ENCODE peak calls at places on chromosomes 16 and 17, in eight cellular contexts. R, V, L, X, N, S, J and A are unnamed samples.

GRCh38 chr16:55638256-55638655 is 17.5 kb upstream of the SLC6A2 start:
- DNase-seq in S (no peak), L (no peak), N (no peak), J (no peak), X (no peak), V (no peak), R (no peak), A (no peak)

GRCh38 chr16:10298416-10298815 is 87.4 kb upstream of the ATF7IP2 start:
- DNase-seq in L (no peak), J (no peak), N (no peak), S (no peak), X (no peak), V (no peak), R (no peak), A (no peak)

GRCh38 chr16:80723981-80724380 is 80.4 kb downstream of the CDYL2 start:
- DNase-seq in V (no peak), S (no peak), X (no peak), L (no peak), R (no peak), J (no peak), N (no peak), A (no peak)

GRCh38 chr17:31172388-31172787 is 77.6 kb downstream of the NF1 start:
- DNase-seq in S (no peak), L (no peak), X (no peak), V (no peak), R (no peak), N (no peak), J (no peak), A (no peak)

GRCh38 chr17:59702304-59702703 is 4.9 kb downstream of the PTRH2 start:
- DNase-seq in X (no peak), N (no peak), V (no peak), S (no peak), R (no peak), L (no peak), J (no peak), A (no peak)

GRCh38 chr17:14303343-14304221 is 2.7 kb downstream of the HS3ST3B1 start:
- DNase-seq in J (peak; percentile 61), R (no peak), X (no peak), N (no peak), V (peak; percentile 44), L (peak; percentile 49), S (peak; percentile 59), A (peak; percentile 79)

GRCh38 chr16:15592324-15592723 is 50.6 kb downstream of the MARF1 start:
- DNase-seq in R (no peak), N (no peak), S (no peak), J (no peak), L (no peak), X (no peak), V (no peak), A (no peak)

GRCh38 chr16:8885674-8886592 is 3.8 kb downstream of the LITAFD start:
- DNase-seq in J (peak; percentile 64), L (peak; percentile 69), V (no peak), R (no peak), X (no peak), N (no peak), S (peak; percentile 78), A (peak; percentile 78)

GRCh38 chr16:48479319-48479718 is 94.1 kb upstream of the SIAH1 start:
- DNase-seq in N (no peak), L (no peak), R (no peak), J (no peak), X (no peak), V (no peak), S (no peak), A (no peak)

DNA sequence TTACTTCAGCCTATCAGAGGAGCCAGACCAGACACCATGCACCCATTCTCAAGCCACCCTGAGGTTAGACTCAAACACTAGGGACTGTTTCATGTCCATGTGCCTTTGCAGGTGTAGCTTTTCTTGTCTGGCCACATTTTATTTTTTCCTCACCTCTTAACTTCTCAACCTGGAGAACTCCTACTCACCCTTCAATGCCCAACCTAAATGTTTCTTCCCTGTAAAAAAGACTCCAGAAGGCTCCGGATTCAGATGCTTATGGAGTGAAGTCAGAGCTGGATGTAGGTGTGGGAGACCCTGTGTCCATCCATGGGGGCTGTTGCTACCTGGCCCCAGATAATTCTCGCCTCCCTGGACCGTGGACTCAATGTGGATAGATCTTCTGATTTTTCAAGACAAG is 44.0 kb upstream of the NLRP1 start:
- DNase-seq in N (no peak), V (no peak), X (no peak), S (no peak), R (no peak), L (no peak), J (no peak), A (no peak)
- H3K27me3 ChIP-seq in N (no peaks in the 10 kb centered on the region), V (peaks cover 13% of the 10 kb centered on the region), X (peaks cover 3% of the 10 kb centered on the region), S (no peaks in the 10 kb centered on the region), R (peaks cover 90% of the 10 kb centered on the region), L (no peaks in the 10 kb centered on the region), J (peaks cover 10% of the 10 kb centered on the region), A (no peaks in the 10 kb centered on the region)

GRCh38 chr16:14338236-14338635 is 267.1 kb downstream of the MRTFB start:
- DNase-seq in N (no peak), R (no peak), J (no peak), S (no peak), X (no peak), V (no peak), L (no peak), A (no peak)

GRCh38 chr16:14339694-14340093 is 268.6 kb downstream of the MRTFB start:
- DNase-seq in L (no peak), J (no peak), X (no peak), N (no peak), V (no peak), R (no peak), S (no peak), A (no peak)

GRCh38 chr16:14338969-14339368 is 267.9 kb downstream of the MRTFB start:
- DNase-seq in S (no peak), L (no peak), V (no peak), J (no peak), N (no peak), X (no peak), R (no peak), A (no peak)

GRCh38 chr16:14344292-14344691 is 273.2 kb downstream of the MRTFB start:
- DNase-seq in N (no peak), R (no peak), V (no peak), J (no peak), L (no peak), S (no peak), X (no peak), A (peak; percentile 57)

GRCh38 chr16:14341324-14342225 is 270.5 kb downstream of the MRTFB start:
- DNase-seq in R (no peak), L (no peak), J (no peak), X (no peak), S (no peak), N (no peak), V (no peak), A (no peak)
- H3K36me3 ChIP-seq in R (no peaks in the 10 kb centered on the region), L (no peaks in the 10 kb centered on the region), J (no peaks in the 10 kb centered on the region), X (no peaks in the 10 kb centered on the region), S (no peaks in the 10 kb centered on the region), N (no peaks in the 10 kb centered on the region), V (no peaks in the 10 kb centered on the region), A (no peaks in the 10 kb centered on the region)

DNA sequence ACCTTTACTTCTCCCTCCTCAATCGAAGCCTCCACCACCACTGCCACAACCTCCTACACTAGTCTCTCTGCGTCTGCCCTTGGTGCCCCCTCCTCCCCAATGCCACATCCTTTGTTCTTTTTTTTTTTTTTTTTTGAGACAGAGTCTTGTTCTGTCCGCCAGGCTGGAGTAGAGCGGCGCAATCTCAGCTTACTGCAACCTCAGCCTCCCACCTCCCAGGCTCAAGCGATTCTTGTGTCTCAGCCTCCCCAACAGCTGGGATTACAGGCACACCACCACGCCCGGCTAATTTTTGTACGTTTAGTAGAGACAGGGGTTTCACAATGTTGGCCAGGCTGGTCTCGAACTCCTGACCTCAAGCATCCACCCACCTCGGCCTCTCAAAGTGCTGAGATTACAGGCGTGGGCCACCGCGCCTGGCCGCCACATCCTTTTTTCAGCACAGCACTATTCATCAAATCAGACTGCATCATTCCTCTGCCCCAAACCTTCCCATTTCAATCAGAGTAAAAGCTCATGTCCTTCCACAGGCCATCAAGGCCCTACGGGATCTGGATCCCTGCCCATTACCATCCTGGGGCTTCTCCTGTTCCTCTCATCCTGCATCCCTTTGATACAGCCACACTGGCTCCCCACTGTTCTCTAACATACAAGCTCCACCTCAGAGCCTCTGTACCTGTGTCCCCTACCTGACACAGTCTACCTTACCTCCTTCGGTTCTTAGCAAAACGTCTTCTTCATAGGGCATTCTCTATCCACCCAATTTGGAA is 2.0 kb downstream of the KLHL11 start:
- DNase-seq in S (no peak), N (no peak), L (no peak), J (no peak), X (no peak), R (no peak), V (no peak), A (peak; percentile 60)
- H3K4me3 ChIP-seq in S (peak overlapping the region; percentile 81), N (no peak overlapping the region), L (peak overlapping the region; percentile 90), J (peak overlapping the region; percentile 96), X (peak overlapping the region; percentile 98), R (peak overlapping the region; percentile 97), V (peak overlapping the region; percentile 94), A (no peak overlapping the region)

DNA sequence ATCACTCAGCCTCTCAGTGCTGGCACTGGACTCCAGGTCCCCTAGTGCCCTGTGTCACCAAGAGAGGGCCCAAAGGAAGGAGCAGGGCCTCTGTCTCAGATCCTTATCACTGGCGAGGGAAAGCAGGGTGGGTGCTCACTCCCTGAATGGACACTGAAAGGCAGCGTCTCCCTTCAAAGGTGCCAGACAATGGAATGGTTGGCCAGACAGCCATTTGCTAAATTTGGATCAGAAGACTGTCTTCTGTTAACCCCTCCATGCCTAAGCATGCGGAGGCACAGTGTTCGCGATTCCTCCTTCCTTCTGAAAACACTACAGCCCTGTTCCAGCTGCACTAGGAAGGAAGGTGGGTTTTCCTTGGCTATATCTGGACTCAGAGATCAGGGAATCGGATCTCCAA is 48.4 kb downstream of the SRCIN1 start:
- DNase-seq in N (no peak), R (no peak), X (no peak), V (no peak), S (no peak), J (no peak), L (no peak), A (no peak)
- H3K27me3 ChIP-seq in N (peaks cover 23% of the 10 kb centered on the region), R (peaks cover 70% of the 10 kb centered on the region), X (peaks cover 3% of the 10 kb centered on the region), V (peaks cover 11% of the 10 kb centered on the region), S (peaks cover 2% of the 10 kb centered on the region), J (peaks cover 30% of the 10 kb centered on the region), L (no peaks in the 10 kb centered on the region), A (peaks cover 44% of the 10 kb centered on the region)